ENCODE peak calls at places on chromosome X, in five cellular contexts. I, O, T, U and F are unnamed samples.

GRCh38 chrX:73916489-73916888 is 353.5 kb downstream of the CHIC1 start:
- DNase-seq in I (no peak), T (no peak), O (no peak), U (no peak), F (no peak)

GRCh38 chrX:2819345-2820130 is 9.2 kb upstream of the GYG2 start:
- DNase-seq in O (peak), I (no peak), T (no peak), U (no peak), F (no peak)

GRCh38 chrX:70468709-70469108 is 24.1 kb downstream of the DLG3 start:
- DNase-seq in T (no peak), I (no peak), O (no peak), U (no peak), F (no peak)

GRCh38 chrX:56564182-56564885 is 907 bp downstream of the UBQLN2 start:
- DNase-seq in I (no peak), U (peak), T (no peak), O (peak), F (peak)

GRCh38 chrX:75278991-75279390 is 5.1 kb downstream of the UPRT start:
- DNase-seq in T (no peak), O (no peak), U (no peak), I (no peak), F (no peak)

GRCh38 chrX:23803931-23804381 is 21.0 kb downstream of the SAT1 start:
- DNase-seq in U (no peak), T (no peak), O (peak), I (no peak), F (no peak)

GRCh38 chrX:11887175-11887574 is 129.1 kb downstream of the MSL3 start:
- DNase-seq in U (no peak), I (no peak), O (no peak), T (no peak), F (no peak)

GRCh38 chrX:150323020-150323419 is 40.1 kb upstream of the MAMLD1 start:
- DNase-seq in U (no peak), T (no peak), I (no peak), O (no peak), F (no peak)

GRCh38 chrX:49627030-49627777 is 28.4 kb downstream of the GAGE1 start:
- DNase-seq in I (no peak), T (peak), U (no peak), O (peak), F (no peak)

GRCh38 chrX:16618422-16618821 is 31.5 kb upstream of the S100G start:
- DNase-seq in I (no peak), O (no peak), U (no peak), T (no peak), F (no peak)